ENCODE peak calls at places on chromosomes 5 and 9, in eight cellular contexts. One of them, this sample, is unnamed.

GRCh38 chr9:100669968-100670367 is 92.1 kb downstream of the CAVIN4 start:
- DNase-seq in lower lobe of right lung: no peak
- DNase-seq in fibroblast of pulmonary artery: no peak
- DNase-seq in uterus: no peak
- DNase-seq in GM12878: no peak
- DNase-seq in K562: no peak
- DNase-seq in foreskin fibroblast: no peak
- DNase-seq in adrenal gland: no peak
- DNase-seq in this sample: no peak

GRCh38 chr5:31235381-31235780 is 41.9 kb downstream of the CDH6 start:
- DNase-seq in uterus: no peak
- DNase-seq in foreskin fibroblast: no peak
- DNase-seq in K562: no peak
- DNase-seq in lower lobe of right lung: no peak
- DNase-seq in fibroblast of pulmonary artery: no peak
- DNase-seq in GM12878: no peak
- DNase-seq in adrenal gland: no peak
- DNase-seq in this sample: peak; percentile 17

GRCh38 chr9:114080773-114081440 is 2.8 kb upstream of the AMBP start:
- DNase-seq in lower lobe of right lung: no peak
- DNase-seq in adrenal gland: no peak
- DNase-seq in K562: no peak
- DNase-seq in uterus: no peak
- DNase-seq in fibroblast of pulmonary artery: no peak
- DNase-seq in foreskin fibroblast: no peak
- DNase-seq in GM12878: no peak
- DNase-seq in this sample: no peak

GRCh38 chr9:19379697-19380046 is 364 bp downstream of the RPS6 start:
- DNase-seq in uterus: no peak
- DNase-seq in lower lobe of right lung: no peak
- DNase-seq in adrenal gland: peak; percentile 45
- DNase-seq in GM12878: no peak
- DNase-seq in foreskin fibroblast: no peak
- DNase-seq in fibroblast of pulmonary artery: peak; percentile 35
- DNase-seq in K562: peak; percentile 44
- DNase-seq in this sample: peak; percentile 61

GRCh38 chr9:19642256-19642655 is 146.6 kb downstream of the SLC24A2 start:
- DNase-seq in GM12878: no peak
- DNase-seq in uterus: no peak
- DNase-seq in adrenal gland: no peak
- DNase-seq in lower lobe of right lung: no peak
- DNase-seq in foreskin fibroblast: no peak
- DNase-seq in K562: no peak
- DNase-seq in fibroblast of pulmonary artery: peak; percentile 0
- DNase-seq in this sample: no peak

GRCh38 chr9:123132696-123133095 is 99.2 kb downstream of the GPR21 start:
- DNase-seq in K562: no peak
- DNase-seq in lower lobe of right lung: no peak
- DNase-seq in GM12878: no peak
- DNase-seq in foreskin fibroblast: no peak
- DNase-seq in adrenal gland: no peak
- DNase-seq in fibroblast of pulmonary artery: no peak
- DNase-seq in uterus: no peak
- DNase-seq in this sample: no peak

GRCh38 chr9:114505187-114506081 is at the start of gene WHRN:
- DNase-seq in lower lobe of right lung: peak; percentile 95
- DNase-seq in adrenal gland: peak; percentile 97
- DNase-seq in uterus: peak; percentile 94
- DNase-seq in fibroblast of pulmonary artery: peak; percentile 83
- DNase-seq in K562: peak; percentile 95
- DNase-seq in GM12878: no peak
- DNase-seq in foreskin fibroblast: peak; percentile 64
- DNase-seq in this sample: peak; percentile 82

GRCh38 chr9:121717141-121717749 is 65.8 kb downstream of the DAB2IP start:
- DNase-seq in adrenal gland: no peak
- DNase-seq in fibroblast of pulmonary artery: no peak
- DNase-seq in uterus: no peak
- DNase-seq in foreskin fibroblast: peak; percentile 48
- DNase-seq in K562: no peak
- DNase-seq in GM12878: no peak
- DNase-seq in lower lobe of right lung: no peak
- DNase-seq in this sample: no peak

GRCh38 chr9:37936965-37937364 is 33.0 kb upstream of the SLC25A51 start:
- DNase-seq in foreskin fibroblast: peak; percentile 84
- DNase-seq in fibroblast of pulmonary artery: peak; percentile 75
- DNase-seq in K562: peak; percentile 83
- DNase-seq in adrenal gland: peak; percentile 69
- DNase-seq in lower lobe of right lung: peak; percentile 27
- DNase-seq in uterus: no peak
- DNase-seq in GM12878: no peak
- DNase-seq in this sample: peak; percentile 85

GRCh38 chr5:171494452-171495121 is 75.1 kb downstream of the FGF18 start:
- DNase-seq in lower lobe of right lung: no peak
- DNase-seq in K562: peak; percentile 89
- DNase-seq in uterus: peak; percentile 89
- DNase-seq in foreskin fibroblast: peak; percentile 80
- DNase-seq in GM12878: no peak
- DNase-seq in adrenal gland: peak; percentile 79
- DNase-seq in fibroblast of pulmonary artery: peak; percentile 77
- DNase-seq in this sample: peak; percentile 86

GRCh38 chr9:108272350-108272899 is 583.4 kb downstream of the ACTL7B start:
- DNase-seq in adrenal gland: peak; percentile 41
- DNase-seq in GM12878: no peak
- DNase-seq in fibroblast of pulmonary artery: peak; percentile 73
- DNase-seq in foreskin fibroblast: peak; percentile 50
- DNase-seq in uterus: peak; percentile 35
- DNase-seq in K562: peak; percentile 50
- DNase-seq in lower lobe of right lung: peak; percentile 53
- DNase-seq in this sample: peak; percentile 76

GRCh38 chr9:13163287-13163686 is 116.2 kb downstream of the MPDZ start:
- DNase-seq in lower lobe of right lung: no peak
- DNase-seq in GM12878: no peak
- DNase-seq in foreskin fibroblast: no peak
- DNase-seq in uterus: no peak
- DNase-seq in adrenal gland: no peak
- DNase-seq in K562: no peak
- DNase-seq in fibroblast of pulmonary artery: no peak
- DNase-seq in this sample: no peak

GRCh38 chr5:1563051-1563461 is 39.3 kb upstream of the LPCAT1 start:
- DNase-seq in GM12878: no peak
- DNase-seq in uterus: no peak
- DNase-seq in K562: no peak
- DNase-seq in adrenal gland: no peak
- DNase-seq in fibroblast of pulmonary artery: no peak
- DNase-seq in foreskin fibroblast: no peak
- DNase-seq in lower lobe of right lung: no peak
- DNase-seq in this sample: no peak

GRCh38 chr5:113336975-113337374 is 97.8 kb downstream of the TSSK1B start:
- DNase-seq in lower lobe of right lung: no peak
- DNase-seq in adrenal gland: peak; percentile 22
- DNase-seq in uterus: peak; percentile 28
- DNase-seq in fibroblast of pulmonary artery: peak; percentile 90
- DNase-seq in foreskin fibroblast: no peak
- DNase-seq in GM12878: no peak
- DNase-seq in K562: no peak
- DNase-seq in this sample: peak; percentile 88

GRCh38 chr5:151413800-151414199 is 33.6 kb upstream of the SLC36A1 start:
- DNase-seq in foreskin fibroblast: no peak
- DNase-seq in lower lobe of right lung: no peak
- DNase-seq in adrenal gland: no peak
- DNase-seq in fibroblast of pulmonary artery: no peak
- DNase-seq in uterus: no peak
- DNase-seq in GM12878: no peak
- DNase-seq in K562: no peak
- DNase-seq in this sample: no peak

GRCh38 chr5:174720612-174721521 is 3.5 kb upstream of the MSX2 start:
- DNase-seq in adrenal gland: no peak
- DNase-seq in GM12878: no peak
- DNase-seq in lower lobe of right lung: no peak
- DNase-seq in foreskin fibroblast: no peak
- DNase-seq in K562: peak; percentile 18
- DNase-seq in fibroblast of pulmonary artery: no peak
- DNase-seq in uterus: no peak
- DNase-seq in this sample: no peak

GRCh38 chr5:99088309-99088708 is 159.5 kb upstream of the CHD1 start:
- DNase-seq in lower lobe of right lung: no peak
- DNase-seq in adrenal gland: no peak
- DNase-seq in foreskin fibroblast: no peak
- DNase-seq in uterus: no peak
- DNase-seq in K562: no peak
- DNase-seq in fibroblast of pulmonary artery: peak; percentile 23
- DNase-seq in GM12878: no peak
- DNase-seq in this sample: peak; percentile 4

GRCh38 chr5:154916874-154917273 is 21.1 kb downstream of the GEMIN5 start:
- DNase-seq in uterus: no peak
- DNase-seq in adrenal gland: peak; percentile 14
- DNase-seq in lower lobe of right lung: no peak
- DNase-seq in foreskin fibroblast: no peak
- DNase-seq in fibroblast of pulmonary artery: no peak
- DNase-seq in K562: no peak
- DNase-seq in GM12878: no peak
- DNase-seq in this sample: no peak

GRCh38 chr5:118531276-118531675 is 457.1 kb downstream of the DTWD2 start:
- DNase-seq in K562: no peak
- DNase-seq in adrenal gland: no peak
- DNase-seq in uterus: no peak
- DNase-seq in lower lobe of right lung: no peak
- DNase-seq in foreskin fibroblast: no peak
- DNase-seq in fibroblast of pulmonary artery: no peak
- DNase-seq in GM12878: no peak
- DNase-seq in this sample: no peak

DNA sequence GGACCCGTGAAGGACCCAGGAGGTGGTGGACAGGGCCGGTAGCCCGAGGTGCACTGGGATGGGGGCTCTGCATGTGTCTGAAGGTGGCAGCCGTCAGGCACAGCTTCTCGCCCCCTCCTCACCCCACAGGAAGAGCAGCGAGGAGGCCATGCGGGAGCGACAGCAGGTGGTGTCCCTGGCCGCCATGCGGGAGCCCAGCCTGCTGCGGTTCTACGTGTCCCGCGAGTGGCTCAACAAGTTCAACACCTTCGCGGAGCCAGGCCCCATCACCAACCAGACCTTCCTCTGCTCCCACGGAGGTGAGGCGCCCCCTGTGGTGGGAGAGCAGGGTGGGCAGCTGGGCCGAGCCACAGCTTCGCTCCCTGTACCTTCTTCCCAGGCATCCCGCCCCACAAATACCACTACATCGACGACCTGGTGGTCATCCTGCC is 39.9 kb downstream of the USP20 start:
- DNase-seq in uterus: no peak
- DNase-seq in foreskin fibroblast: no peak
- DNase-seq in lower lobe of right lung: no peak
- DNase-seq in adrenal gland: no peak
- DNase-seq in fibroblast of pulmonary artery: no peak
- DNase-seq in GM12878: no peak
- DNase-seq in K562: peak; percentile 54
- DNase-seq in this sample: no peak
- TF ChIP-seq CTCF in uterus: no peak
- TF ChIP-seq CTCF in foreskin fibroblast: peak; percentile 13
- TF ChIP-seq CTCF in lower lobe of right lung: no peak
- TF ChIP-seq CTCF in adrenal gland: no peak
- TF ChIP-seq CTCF in fibroblast of pulmonary artery: peak; percentile 11
- TF ChIP-seq CTCF in GM12878: no peak
- TF ChIP-seq CTCF in K562: peak; percentile 50
- TF ChIP-seq CTCF in this sample: peak; percentile 23

GRCh38 chr9:14351206-14351605 is 37.3 kb upstream of the NFIB start:
- DNase-seq in K562: no peak
- DNase-seq in adrenal gland: no peak
- DNase-seq in uterus: no peak
- DNase-seq in GM12878: no peak
- DNase-seq in lower lobe of right lung: no peak
- DNase-seq in foreskin fibroblast: no peak
- DNase-seq in fibroblast of pulmonary artery: no peak
- DNase-seq in this sample: no peak
- H3K4me3 ChIP-seq in K562: no peak overlapping the region
- H3K4me3 ChIP-seq in adrenal gland: no peak overlapping the region
- H3K4me3 ChIP-seq in uterus: no peak overlapping the region
- H3K4me3 ChIP-seq in GM12878: no peak overlapping the region
- H3K4me3 ChIP-seq in lower lobe of right lung: no peak overlapping the region
- H3K4me3 ChIP-seq in foreskin fibroblast: no peak overlapping the region
- H3K4me3 ChIP-seq in fibroblast of pulmonary artery: no peak overlapping the region
- H3K4me3 ChIP-seq in this sample: no peak overlapping the region

DNA sequence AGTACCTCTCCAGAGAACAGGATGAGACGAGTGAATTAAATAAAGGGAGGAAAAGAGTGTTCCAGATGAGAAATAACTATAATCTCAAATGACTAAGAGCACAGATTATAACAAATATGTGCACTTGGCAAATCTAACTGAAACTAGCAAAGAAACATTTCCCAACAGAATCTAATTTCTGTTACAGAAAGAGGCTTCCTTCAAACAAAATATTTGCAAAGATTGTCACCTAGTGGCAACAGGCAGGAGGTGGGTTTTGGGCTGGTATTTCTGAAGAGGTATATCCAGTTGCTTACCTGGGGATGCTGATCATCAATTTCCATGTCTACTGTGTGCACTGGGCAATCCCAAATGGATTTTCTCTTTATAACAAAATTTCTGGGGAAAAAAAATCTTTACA is 5.6 kb upstream of the SPDL1 start:
- DNase-seq in GM12878: no peak
- DNase-seq in fibroblast of pulmonary artery: peak; percentile 66
- DNase-seq in uterus: no peak
- DNase-seq in foreskin fibroblast: no peak
- DNase-seq in lower lobe of right lung: no peak
- DNase-seq in adrenal gland: no peak
- DNase-seq in K562: no peak
- DNase-seq in this sample: peak; percentile 34
- TF ChIP-seq CTCF in GM12878: peak; percentile 39
- TF ChIP-seq CTCF in fibroblast of pulmonary artery: peak; percentile 63
- TF ChIP-seq CTCF in uterus: no peak
- TF ChIP-seq CTCF in foreskin fibroblast: peak; percentile 40
- TF ChIP-seq CTCF in lower lobe of right lung: peak; percentile 12
- TF ChIP-seq CTCF in adrenal gland: peak; percentile 30
- TF ChIP-seq CTCF in K562: peak; percentile 53
- TF ChIP-seq CTCF in this sample: peak; percentile 54

GRCh38 chr5:128334010-128334716 is 203.9 kb downstream of the FBN2 start:
- DNase-seq in foreskin fibroblast: no peak
- DNase-seq in lower lobe of right lung: no peak
- DNase-seq in GM12878: no peak
- DNase-seq in uterus: no peak
- DNase-seq in fibroblast of pulmonary artery: no peak
- DNase-seq in K562: no peak
- DNase-seq in adrenal gland: no peak
- DNase-seq in this sample: no peak

GRCh38 chr5:128327973-128328372 is 210.1 kb downstream of the FBN2 start:
- DNase-seq in fibroblast of pulmonary artery: no peak
- DNase-seq in foreskin fibroblast: no peak
- DNase-seq in K562: no peak
- DNase-seq in uterus: no peak
- DNase-seq in lower lobe of right lung: no peak
- DNase-seq in adrenal gland: no peak
- DNase-seq in GM12878: no peak
- DNase-seq in this sample: no peak

GRCh38 chr5:128328479-128328878 is 209.6 kb downstream of the FBN2 start:
- DNase-seq in GM12878: no peak
- DNase-seq in foreskin fibroblast: no peak
- DNase-seq in fibroblast of pulmonary artery: no peak
- DNase-seq in adrenal gland: no peak
- DNase-seq in K562: no peak
- DNase-seq in uterus: no peak
- DNase-seq in lower lobe of right lung: no peak
- DNase-seq in this sample: no peak

GRCh38 chr5:128329542-128329941 is 208.5 kb downstream of the FBN2 start:
- DNase-seq in adrenal gland: no peak
- DNase-seq in uterus: no peak
- DNase-seq in lower lobe of right lung: no peak
- DNase-seq in fibroblast of pulmonary artery: no peak
- DNase-seq in foreskin fibroblast: no peak
- DNase-seq in K562: no peak
- DNase-seq in GM12878: no peak
- DNase-seq in this sample: no peak

GRCh38 chr5:128331261-128331660 is 206.8 kb downstream of the FBN2 start:
- DNase-seq in K562: no peak
- DNase-seq in fibroblast of pulmonary artery: no peak
- DNase-seq in adrenal gland: no peak
- DNase-seq in foreskin fibroblast: no peak
- DNase-seq in uterus: no peak
- DNase-seq in lower lobe of right lung: no peak
- DNase-seq in GM12878: no peak
- DNase-seq in this sample: no peak
- H3K4me3 ChIP-seq in K562: no peak overlapping the region
- H3K4me3 ChIP-seq in fibroblast of pulmonary artery: no peak overlapping the region
- H3K4me3 ChIP-seq in adrenal gland: no peak overlapping the region
- H3K4me3 ChIP-seq in foreskin fibroblast: no peak overlapping the region
- H3K4me3 ChIP-seq in uterus: no peak overlapping the region
- H3K4me3 ChIP-seq in lower lobe of right lung: no peak overlapping the region
- H3K4me3 ChIP-seq in GM12878: no peak overlapping the region
- H3K4me3 ChIP-seq in this sample: no peak overlapping the region